ENCODE peak calls at places on chromosomes 4 and X, in five cellular contexts. D is activated naive CD4-positive, alpha-beta T cell treated with anti-CD3 and anti-CD28 coated beads for 36 hours; H is choroid plexus epithelial cell; V is effector CD4-positive, alpha-beta T cell; Y is colonic mucosa. L is an unnamed sample.

GRCh38 chr4:154781126-154781982 is at the start of gene RBM46:
- DNase-seq in Y (no peak), H (peak), D (no peak), V (no peak), L (no peak)

GRCh38 chr4:9808077-9808476 is 26.6 kb downstream of the DRD5 start:
- DNase-seq in V (no peak), H (no peak), D (no peak), Y (no peak), L (no peak)

GRCh38 chr4:7243609-7244342 is 51.4 kb downstream of the SORCS2 start:
- DNase-seq in D (no peak), H (no peak), V (no peak), Y (no peak), L (no peak)

GRCh38 chr4:168039593-168039992 is 52.7 kb upstream of the ANXA10 start:
- DNase-seq in V (no peak), Y (no peak), D (no peak), H (no peak), L (no peak)

GRCh38 chr4:186724048-186724860 is 598 bp upstream of the FAT1 start:
- DNase-seq in D (no peak), Y (peak), V (no peak), H (peak), L (peak)

GRCh38 chr4:77040265-77040664 is 35.5 kb downstream of the CCNI start:
- DNase-seq in V (no peak), H (peak), Y (no peak), D (no peak), L (no peak)

GRCh38 chr4:94516999-94517398 is 65.3 kb downstream of the PDLIM5 start:
- DNase-seq in Y (no peak), H (peak), V (no peak), D (no peak), L (no peak)

GRCh38 chr4:76689079-76689817 is 208.7 kb downstream of the SOWAHB start:
- DNase-seq in D (peak), V (no peak), H (peak), Y (peak), L (no peak)

GRCh38 chrX:83422836-83423235 is 85.3 kb upstream of the POU3F4 start:
- DNase-seq in D (no peak), H (no peak), V (no peak), Y (no peak), L (no peak)

L was measured in mucosa of gallbladder.